ENCODE peak calls at places on chromosomes 11 and 22, in ten cellular contexts. One of them, this sample, is unnamed.

GRCh38 chr11:76510060-76511047 is 65.5 kb downstream of the EMSY start:
- DNase-seq in naive thymus-derived CD8-positive, alpha-beta T cell: no peak
- DNase-seq in activated gamma-delta T cell treated with Interleukin-2 at 50 U/mL for 16 hours: no peak
- DNase-seq in activated CD4-positive, alpha-beta T cell treated with anti-CD3 and anti-CD28 coated beads, Interleukin-2, amount 50 U/mL, for 48 hours: no peak
- DNase-seq in nucleus accumbens: no peak
- DNase-seq in cardiac fibroblast: peak; percentile 59
- DNase-seq in brain microvascular endothelial cell: peak; percentile 40
- DNase-seq in anterior cingulate cortex: no peak
- DNase-seq in fibroblast of lung: no peak
- DNase-seq in GM12891: no peak
- DNase-seq in this sample: peak; percentile 85

GRCh38 chr11:122040476-122040875 is 75.5 kb downstream of the BLID start:
- DNase-seq in naive thymus-derived CD8-positive, alpha-beta T cell: no peak
- DNase-seq in activated CD4-positive, alpha-beta T cell treated with anti-CD3 and anti-CD28 coated beads, Interleukin-2, amount 50 U/mL, for 48 hours: no peak
- DNase-seq in anterior cingulate cortex: no peak
- DNase-seq in activated gamma-delta T cell treated with Interleukin-2 at 50 U/mL for 16 hours: no peak
- DNase-seq in brain microvascular endothelial cell: no peak
- DNase-seq in cardiac fibroblast: no peak
- DNase-seq in GM12891: no peak
- DNase-seq in nucleus accumbens: no peak
- DNase-seq in fibroblast of lung: no peak
- DNase-seq in this sample: no peak

GRCh38 chr11:2927851-2928604 is 1.2 kb downstream of the PHLDA2 start:
- DNase-seq in cardiac fibroblast: peak; percentile 33
- DNase-seq in anterior cingulate cortex: no peak
- DNase-seq in fibroblast of lung: peak; percentile 51
- DNase-seq in activated gamma-delta T cell treated with Interleukin-2 at 50 U/mL for 16 hours: no peak
- DNase-seq in GM12891: no peak
- DNase-seq in naive thymus-derived CD8-positive, alpha-beta T cell: no peak
- DNase-seq in nucleus accumbens: no peak
- DNase-seq in brain microvascular endothelial cell: no peak
- DNase-seq in activated CD4-positive, alpha-beta T cell treated with anti-CD3 and anti-CD28 coated beads, Interleukin-2, amount 50 U/mL, for 48 hours: peak; percentile 13
- DNase-seq in this sample: no peak

GRCh38 chr11:119702261-119702591 is 26.8 kb downstream of the NECTIN1 start:
- DNase-seq in anterior cingulate cortex: no peak
- DNase-seq in brain microvascular endothelial cell: peak; percentile 10
- DNase-seq in fibroblast of lung: peak; percentile 20
- DNase-seq in naive thymus-derived CD8-positive, alpha-beta T cell: no peak
- DNase-seq in cardiac fibroblast: no peak
- DNase-seq in nucleus accumbens: no peak
- DNase-seq in GM12891: no peak
- DNase-seq in activated CD4-positive, alpha-beta T cell treated with anti-CD3 and anti-CD28 coated beads, Interleukin-2, amount 50 U/mL, for 48 hours: no peak
- DNase-seq in activated gamma-delta T cell treated with Interleukin-2 at 50 U/mL for 16 hours: no peak
- DNase-seq in this sample: no peak

GRCh38 chr11:68271023-68271780 is 571 bp downstream of the C11orf24 start:
- DNase-seq in cardiac fibroblast: peak; percentile 82
- DNase-seq in anterior cingulate cortex: peak; percentile 66
- DNase-seq in naive thymus-derived CD8-positive, alpha-beta T cell: peak; percentile 56
- DNase-seq in activated CD4-positive, alpha-beta T cell treated with anti-CD3 and anti-CD28 coated beads, Interleukin-2, amount 50 U/mL, for 48 hours: peak; percentile 53
- DNase-seq in nucleus accumbens: peak; percentile 45
- DNase-seq in brain microvascular endothelial cell: peak; percentile 81
- DNase-seq in GM12891: no peak
- DNase-seq in fibroblast of lung: peak; percentile 77
- DNase-seq in activated gamma-delta T cell treated with Interleukin-2 at 50 U/mL for 16 hours: peak; percentile 57
- DNase-seq in this sample: peak; percentile 57

GRCh38 chr11:18324381-18324780 is 2.0 kb downstream of the GTF2H1 start:
- DNase-seq in cardiac fibroblast: no peak
- DNase-seq in brain microvascular endothelial cell: no peak
- DNase-seq in GM12891: no peak
- DNase-seq in nucleus accumbens: no peak
- DNase-seq in anterior cingulate cortex: no peak
- DNase-seq in activated CD4-positive, alpha-beta T cell treated with anti-CD3 and anti-CD28 coated beads, Interleukin-2, amount 50 U/mL, for 48 hours: no peak
- DNase-seq in naive thymus-derived CD8-positive, alpha-beta T cell: no peak
- DNase-seq in fibroblast of lung: no peak
- DNase-seq in activated gamma-delta T cell treated with Interleukin-2 at 50 U/mL for 16 hours: no peak
- DNase-seq in this sample: no peak

GRCh38 chr11:1482581-1483444 is 3.8 kb downstream of the MOB2 start:
- DNase-seq in anterior cingulate cortex: no peak
- DNase-seq in nucleus accumbens: no peak
- DNase-seq in naive thymus-derived CD8-positive, alpha-beta T cell: no peak
- DNase-seq in activated gamma-delta T cell treated with Interleukin-2 at 50 U/mL for 16 hours: no peak
- DNase-seq in activated CD4-positive, alpha-beta T cell treated with anti-CD3 and anti-CD28 coated beads, Interleukin-2, amount 50 U/mL, for 48 hours: no peak
- DNase-seq in cardiac fibroblast: no peak
- DNase-seq in fibroblast of lung: no peak
- DNase-seq in brain microvascular endothelial cell: no peak
- DNase-seq in GM12891: no peak
- DNase-seq in this sample: no peak

GRCh38 chr11:20156280-20156875 is 3.9 kb downstream of the DBX1 start:
- DNase-seq in GM12891: no peak
- DNase-seq in naive thymus-derived CD8-positive, alpha-beta T cell: peak; percentile 51
- DNase-seq in nucleus accumbens: no peak
- DNase-seq in fibroblast of lung: no peak
- DNase-seq in brain microvascular endothelial cell: no peak
- DNase-seq in activated CD4-positive, alpha-beta T cell treated with anti-CD3 and anti-CD28 coated beads, Interleukin-2, amount 50 U/mL, for 48 hours: peak; percentile 46
- DNase-seq in anterior cingulate cortex: no peak
- DNase-seq in cardiac fibroblast: no peak
- DNase-seq in activated gamma-delta T cell treated with Interleukin-2 at 50 U/mL for 16 hours: peak; percentile 34
- DNase-seq in this sample: no peak

GRCh38 chr11:38791346-38791961 is 2193.4 kb upstream of the RAG2 start:
- DNase-seq in GM12891: peak; percentile 6
- DNase-seq in activated CD4-positive, alpha-beta T cell treated with anti-CD3 and anti-CD28 coated beads, Interleukin-2, amount 50 U/mL, for 48 hours: no peak
- DNase-seq in fibroblast of lung: peak; percentile 80
- DNase-seq in naive thymus-derived CD8-positive, alpha-beta T cell: no peak
- DNase-seq in anterior cingulate cortex: no peak
- DNase-seq in cardiac fibroblast: peak; percentile 86
- DNase-seq in brain microvascular endothelial cell: peak; percentile 66
- DNase-seq in activated gamma-delta T cell treated with Interleukin-2 at 50 U/mL for 16 hours: no peak
- DNase-seq in nucleus accumbens: no peak
- DNase-seq in this sample: peak; percentile 62

GRCh38 chr22:21055880-21056319 is 10.2 kb downstream of the LRRC74B start:
- DNase-seq in cardiac fibroblast: no peak
- DNase-seq in nucleus accumbens: no peak
- DNase-seq in naive thymus-derived CD8-positive, alpha-beta T cell: no peak
- DNase-seq in activated CD4-positive, alpha-beta T cell treated with anti-CD3 and anti-CD28 coated beads, Interleukin-2, amount 50 U/mL, for 48 hours: no peak
- DNase-seq in fibroblast of lung: no peak
- DNase-seq in activated gamma-delta T cell treated with Interleukin-2 at 50 U/mL for 16 hours: no peak
- DNase-seq in brain microvascular endothelial cell: no peak
- DNase-seq in GM12891: no peak
- DNase-seq in anterior cingulate cortex: no peak
- DNase-seq in this sample: no peak

GRCh38 chr11:116420770-116421528 is 351.8 kb downstream of the BUD13 start:
- DNase-seq in brain microvascular endothelial cell: peak; percentile 5
- DNase-seq in naive thymus-derived CD8-positive, alpha-beta T cell: no peak
- DNase-seq in activated CD4-positive, alpha-beta T cell treated with anti-CD3 and anti-CD28 coated beads, Interleukin-2, amount 50 U/mL, for 48 hours: no peak
- DNase-seq in nucleus accumbens: peak; percentile 22
- DNase-seq in activated gamma-delta T cell treated with Interleukin-2 at 50 U/mL for 16 hours: no peak
- DNase-seq in GM12891: no peak
- DNase-seq in fibroblast of lung: no peak
- DNase-seq in anterior cingulate cortex: no peak
- DNase-seq in cardiac fibroblast: no peak
- DNase-seq in this sample: no peak

GRCh38 chr11:117143390-117143789 is 697 bp upstream of the PAFAH1B2 start:
- DNase-seq in cardiac fibroblast: peak; percentile 62
- DNase-seq in anterior cingulate cortex: no peak
- DNase-seq in activated gamma-delta T cell treated with Interleukin-2 at 50 U/mL for 16 hours: peak; percentile 12
- DNase-seq in activated CD4-positive, alpha-beta T cell treated with anti-CD3 and anti-CD28 coated beads, Interleukin-2, amount 50 U/mL, for 48 hours: peak; percentile 33
- DNase-seq in fibroblast of lung: peak; percentile 59
- DNase-seq in GM12891: no peak
- DNase-seq in nucleus accumbens: no peak
- DNase-seq in brain microvascular endothelial cell: peak; percentile 56
- DNase-seq in naive thymus-derived CD8-positive, alpha-beta T cell: no peak
- DNase-seq in this sample: peak; percentile 19

GRCh38 chr11:23226331-23226909 is 366.1 kb upstream of the CCDC179 start:
- DNase-seq in activated gamma-delta T cell treated with Interleukin-2 at 50 U/mL for 16 hours: no peak
- DNase-seq in anterior cingulate cortex: no peak
- DNase-seq in cardiac fibroblast: peak; percentile 26
- DNase-seq in nucleus accumbens: no peak
- DNase-seq in naive thymus-derived CD8-positive, alpha-beta T cell: no peak
- DNase-seq in GM12891: no peak
- DNase-seq in brain microvascular endothelial cell: peak; percentile 19
- DNase-seq in fibroblast of lung: peak; percentile 76
- DNase-seq in activated CD4-positive, alpha-beta T cell treated with anti-CD3 and anti-CD28 coated beads, Interleukin-2, amount 50 U/mL, for 48 hours: no peak
- DNase-seq in this sample: no peak

This sample was measured in astrocyte of the cerebellum.